ENCODE peak calls at places on chromosomes 5 and 9, in four cellular contexts. S, Y, C and O are unnamed samples.

GRCh38 chr9:34097865-34098264 is 28.6 kb downstream of the DCAF12 start:
- DNase-seq in C (no peak), S (no peak), Y (no peak), O (no peak)

GRCh38 chr5:128174951-128175350 is 91.4 kb downstream of the SLC12A2 start:
- DNase-seq in S (no peak), C (no peak), Y (no peak), O (no peak)

GRCh38 chr5:167953151-167953788 is 338.2 kb upstream of the WWC1 start:
- DNase-seq in C (no peak), S (no peak), Y (peak), O (no peak)

GRCh38 chr9:97363661-97364299 is 48.1 kb upstream of the TDRD7 start:
- DNase-seq in S (no peak), Y (no peak), C (no peak), O (no peak)

GRCh38 chr5:180281706-180282105 is 10.2 kb downstream of the MAPK9 start:
- DNase-seq in Y (no peak), S (no peak), C (no peak), O (no peak)

GRCh38 chr9:68844196-68844595 is 139.2 kb downstream of the PIP5K1B start:
- DNase-seq in S (no peak), C (no peak), Y (no peak), O (no peak)

GRCh38 chr5:112186401-112186990 is 232.6 kb downstream of the EPB41L4A start:
- DNase-seq in C (no peak), S (peak), Y (no peak), O (no peak)

GRCh38 chr5:54171645-54172384 is 138.6 kb downstream of the ARL15 start:
- DNase-seq in C (no peak), S (peak), Y (no peak), O (peak)

GRCh38 chr9:130884542-130885421 is 11.8 kb downstream of the QRFP start:
- DNase-seq in C (no peak), S (no peak), Y (no peak), O (no peak)

GRCh38 chr5:23977365-23977764 is 470.0 kb downstream of the PRDM9 start:
- DNase-seq in Y (no peak), C (no peak), S (no peak), O (no peak)

GRCh38 chr9:110802416-110803035 is 133.9 kb downstream of the MUSK start:
- DNase-seq in S (no peak), Y (no peak), C (no peak), O (no peak)